ENCODE peak calls at places on chromosomes 11 and 22, in seven cellular contexts. One of them, this sample, is unnamed.

GRCh38 chr11:36452987-36453386 is 57.1 kb downstream of the TRAF6 start:
- DNase-seq in left lung: no peak
- DNase-seq in H7: no peak
- DNase-seq in bronchial epithelial cell: no peak
- DNase-seq in IMR-90: no peak
- DNase-seq in naive thymus-derived CD4-positive, alpha-beta T cell: no peak
- DNase-seq in dorsolateral prefrontal cortex: no peak
- DNase-seq in this sample: peak; percentile 34

GRCh38 chr11:46127150-46127638 is 5.9 kb upstream of the PHF21A start:
- DNase-seq in dorsolateral prefrontal cortex: no peak
- DNase-seq in H7: no peak
- DNase-seq in left lung: no peak
- DNase-seq in naive thymus-derived CD4-positive, alpha-beta T cell: peak; percentile 53
- DNase-seq in bronchial epithelial cell: peak; percentile 83
- DNase-seq in IMR-90: peak; percentile 49
- DNase-seq in this sample: peak; percentile 84

GRCh38 chr22:41919357-41920224 is 4.7 kb upstream of the SHISA8 start:
- DNase-seq in dorsolateral prefrontal cortex: no peak
- DNase-seq in bronchial epithelial cell: no peak
- DNase-seq in naive thymus-derived CD4-positive, alpha-beta T cell: no peak
- DNase-seq in left lung: no peak
- DNase-seq in IMR-90: peak; percentile 11
- DNase-seq in H7: peak; percentile 99
- DNase-seq in this sample: peak; percentile 17

GRCh38 chr22:33544707-33545106 is 375.6 kb downstream of the LARGE1 start:
- DNase-seq in naive thymus-derived CD4-positive, alpha-beta T cell: no peak
- DNase-seq in left lung: no peak
- DNase-seq in IMR-90: peak; percentile 72
- DNase-seq in H7: no peak
- DNase-seq in bronchial epithelial cell: no peak
- DNase-seq in dorsolateral prefrontal cortex: no peak
- DNase-seq in this sample: peak; percentile 28

GRCh38 chr11:94183886-94184264 is 55.2 kb downstream of the PANX1 start:
- DNase-seq in naive thymus-derived CD4-positive, alpha-beta T cell: no peak
- DNase-seq in dorsolateral prefrontal cortex: no peak
- DNase-seq in H7: peak; percentile 50
- DNase-seq in IMR-90: peak; percentile 67
- DNase-seq in left lung: peak; percentile 80
- DNase-seq in bronchial epithelial cell: peak; percentile 66
- DNase-seq in this sample: peak; percentile 58

GRCh38 chr11:33664166-33664565 is 36.5 kb downstream of the C11orf91 start:
- DNase-seq in H7: no peak
- DNase-seq in dorsolateral prefrontal cortex: no peak
- DNase-seq in IMR-90: no peak
- DNase-seq in bronchial epithelial cell: no peak
- DNase-seq in left lung: no peak
- DNase-seq in naive thymus-derived CD4-positive, alpha-beta T cell: no peak
- DNase-seq in this sample: no peak

GRCh38 chr11:62500066-62501035 is 46.3 kb downstream of the AHNAK start:
- DNase-seq in dorsolateral prefrontal cortex: no peak
- DNase-seq in left lung: no peak
- DNase-seq in bronchial epithelial cell: peak; percentile 100
- DNase-seq in H7: peak; percentile 64
- DNase-seq in IMR-90: no peak
- DNase-seq in naive thymus-derived CD4-positive, alpha-beta T cell: no peak
- DNase-seq in this sample: no peak

GRCh38 chr11:103904324-103904667 is 132.1 kb upstream of the DDI1 start:
- DNase-seq in naive thymus-derived CD4-positive, alpha-beta T cell: no peak
- DNase-seq in IMR-90: no peak
- DNase-seq in left lung: no peak
- DNase-seq in bronchial epithelial cell: no peak
- DNase-seq in dorsolateral prefrontal cortex: no peak
- DNase-seq in H7: no peak
- DNase-seq in this sample: no peak

GRCh38 chr11:126165366-126166156 is 45.9 kb downstream of the RPUSD4 start:
- DNase-seq in H7: no peak
- DNase-seq in bronchial epithelial cell: no peak
- DNase-seq in IMR-90: no peak
- DNase-seq in naive thymus-derived CD4-positive, alpha-beta T cell: no peak
- DNase-seq in left lung: no peak
- DNase-seq in dorsolateral prefrontal cortex: no peak
- DNase-seq in this sample: no peak

GRCh38 chr11:76704171-76704948 is 33.8 kb upstream of the LRRC32 start:
- DNase-seq in dorsolateral prefrontal cortex: no peak
- DNase-seq in bronchial epithelial cell: no peak
- DNase-seq in left lung: no peak
- DNase-seq in IMR-90: no peak
- DNase-seq in H7: peak; percentile 87
- DNase-seq in naive thymus-derived CD4-positive, alpha-beta T cell: no peak
- DNase-seq in this sample: no peak

GRCh38 chr22:38653741-38654140 is 2.5 kb downstream of the FAM227A start:
- DNase-seq in IMR-90: no peak
- DNase-seq in H7: no peak
- DNase-seq in naive thymus-derived CD4-positive, alpha-beta T cell: no peak
- DNase-seq in dorsolateral prefrontal cortex: no peak
- DNase-seq in left lung: no peak
- DNase-seq in bronchial epithelial cell: no peak
- DNase-seq in this sample: no peak

GRCh38 chr11:110065189-110065588 is 28.0 kb upstream of the ZC3H12C start:
- DNase-seq in IMR-90: no peak
- DNase-seq in left lung: no peak
- DNase-seq in naive thymus-derived CD4-positive, alpha-beta T cell: no peak
- DNase-seq in bronchial epithelial cell: peak; percentile 86
- DNase-seq in H7: no peak
- DNase-seq in dorsolateral prefrontal cortex: no peak
- DNase-seq in this sample: no peak

GRCh38 chr11:110071197-110071596 is 22.0 kb upstream of the ZC3H12C start:
- DNase-seq in bronchial epithelial cell: no peak
- DNase-seq in IMR-90: no peak
- DNase-seq in dorsolateral prefrontal cortex: no peak
- DNase-seq in H7: no peak
- DNase-seq in naive thymus-derived CD4-positive, alpha-beta T cell: no peak
- DNase-seq in left lung: no peak
- DNase-seq in this sample: no peak

GRCh38 chr11:110070176-110070575 is 23.0 kb upstream of the ZC3H12C start:
- DNase-seq in naive thymus-derived CD4-positive, alpha-beta T cell: no peak
- DNase-seq in dorsolateral prefrontal cortex: no peak
- DNase-seq in IMR-90: no peak
- DNase-seq in H7: no peak
- DNase-seq in bronchial epithelial cell: no peak
- DNase-seq in left lung: no peak
- DNase-seq in this sample: no peak

GRCh38 chr11:110074499-110074898 is 18.7 kb upstream of the ZC3H12C start:
- DNase-seq in dorsolateral prefrontal cortex: no peak
- DNase-seq in naive thymus-derived CD4-positive, alpha-beta T cell: no peak
- DNase-seq in left lung: no peak
- DNase-seq in bronchial epithelial cell: no peak
- DNase-seq in H7: no peak
- DNase-seq in IMR-90: no peak
- DNase-seq in this sample: no peak

GRCh38 chr11:110069158-110069737 is 23.9 kb upstream of the ZC3H12C start:
- DNase-seq in IMR-90: peak; percentile 88
- DNase-seq in bronchial epithelial cell: peak; percentile 97
- DNase-seq in naive thymus-derived CD4-positive, alpha-beta T cell: no peak
- DNase-seq in dorsolateral prefrontal cortex: no peak
- DNase-seq in H7: no peak
- DNase-seq in left lung: no peak
- DNase-seq in this sample: peak; percentile 51
- H3K4me3 ChIP-seq in IMR-90: no peak overlapping the region
- H3K4me3 ChIP-seq in bronchial epithelial cell: no peak overlapping the region
- H3K4me3 ChIP-seq in naive thymus-derived CD4-positive, alpha-beta T cell: no peak overlapping the region
- H3K4me3 ChIP-seq in dorsolateral prefrontal cortex: no peak overlapping the region
- H3K4me3 ChIP-seq in H7: no peak overlapping the region
- H3K4me3 ChIP-seq in left lung: no peak overlapping the region
- H3K4me3 ChIP-seq in this sample: no peak overlapping the region

GRCh38 chr11:133928628-133929059 is 28.1 kb downstream of the IGSF9B start:
- DNase-seq in left lung: peak; percentile 43
- DNase-seq in bronchial epithelial cell: peak; percentile 10
- DNase-seq in naive thymus-derived CD4-positive, alpha-beta T cell: peak; percentile 40
- DNase-seq in IMR-90: no peak
- DNase-seq in dorsolateral prefrontal cortex: no peak
- DNase-seq in H7: no peak
- DNase-seq in this sample: peak; percentile 74
- H3K4me3 ChIP-seq in left lung: no peak overlapping the region
- H3K4me3 ChIP-seq in bronchial epithelial cell: no peak overlapping the region
- H3K4me3 ChIP-seq in naive thymus-derived CD4-positive, alpha-beta T cell: peak overlapping the region; percentile 47
- H3K4me3 ChIP-seq in IMR-90: no peak overlapping the region
- H3K4me3 ChIP-seq in dorsolateral prefrontal cortex: no peak overlapping the region
- H3K4me3 ChIP-seq in H7: no peak overlapping the region
- H3K4me3 ChIP-seq in this sample: no peak overlapping the region

DNA sequence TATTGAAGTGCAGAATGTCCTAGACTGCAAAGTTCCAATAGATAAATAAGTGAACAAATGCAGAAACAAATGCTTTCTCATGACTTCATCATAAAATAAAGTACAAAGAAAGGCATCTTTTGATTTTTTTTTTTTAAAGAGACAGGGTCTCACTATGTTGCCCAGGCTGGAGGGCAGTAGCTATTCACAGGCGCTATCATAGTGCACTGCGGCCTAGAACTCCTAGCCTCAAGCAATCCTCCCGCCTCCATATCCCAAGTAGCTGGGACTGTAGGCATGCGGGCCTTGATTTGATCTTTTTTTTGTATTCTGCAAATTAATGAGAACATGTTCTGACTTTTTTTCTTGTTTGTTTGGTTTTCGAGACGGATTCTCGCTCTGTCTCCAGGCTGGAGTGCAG is 2.4 kb downstream of the ARCN1 start:
- DNase-seq in bronchial epithelial cell: no peak
- DNase-seq in naive thymus-derived CD4-positive, alpha-beta T cell: no peak
- DNase-seq in dorsolateral prefrontal cortex: no peak
- DNase-seq in left lung: no peak
- DNase-seq in IMR-90: no peak
- DNase-seq in H7: no peak
- DNase-seq in this sample: no peak
- H3K4me3 ChIP-seq in bronchial epithelial cell: no peak overlapping the region
- H3K4me3 ChIP-seq in naive thymus-derived CD4-positive, alpha-beta T cell: no peak overlapping the region
- H3K4me3 ChIP-seq in dorsolateral prefrontal cortex: no peak overlapping the region
- H3K4me3 ChIP-seq in left lung: peak overlapping the region; percentile 98
- H3K4me3 ChIP-seq in IMR-90: no peak overlapping the region
- H3K4me3 ChIP-seq in H7: no peak overlapping the region
- H3K4me3 ChIP-seq in this sample: peak overlapping the region; percentile 95

GRCh38 chr22:50250249-50250554 is 863 bp downstream of the HDAC10 start:
- DNase-seq in bronchial epithelial cell: no peak
- DNase-seq in IMR-90: no peak
- DNase-seq in left lung: no peak
- DNase-seq in H7: no peak
- DNase-seq in naive thymus-derived CD4-positive, alpha-beta T cell: no peak
- DNase-seq in dorsolateral prefrontal cortex: no peak
- DNase-seq in this sample: no peak

GRCh38 chr22:50247748-50248147 is 2.9 kb upstream of the TUBGCP6 start:
- DNase-seq in left lung: no peak
- DNase-seq in naive thymus-derived CD4-positive, alpha-beta T cell: no peak
- DNase-seq in H7: peak; percentile 92
- DNase-seq in dorsolateral prefrontal cortex: no peak
- DNase-seq in bronchial epithelial cell: peak; percentile 46
- DNase-seq in IMR-90: peak; percentile 61
- DNase-seq in this sample: peak; percentile 39

GRCh38 chr22:50246242-50247175 is 1.7 kb upstream of the TUBGCP6 start:
- DNase-seq in bronchial epithelial cell: no peak
- DNase-seq in naive thymus-derived CD4-positive, alpha-beta T cell: no peak
- DNase-seq in dorsolateral prefrontal cortex: no peak
- DNase-seq in left lung: no peak
- DNase-seq in H7: peak; percentile 75
- DNase-seq in IMR-90: no peak
- DNase-seq in this sample: no peak

GRCh38 chr22:50249382-50250248 is 1.4 kb downstream of the HDAC10 start:
- DNase-seq in naive thymus-derived CD4-positive, alpha-beta T cell: no peak
- DNase-seq in IMR-90: no peak
- DNase-seq in bronchial epithelial cell: no peak
- DNase-seq in dorsolateral prefrontal cortex: no peak
- DNase-seq in H7: no peak
- DNase-seq in left lung: no peak
- DNase-seq in this sample: no peak

GRCh38 chr22:50248192-50249084 is 2.6 kb downstream of the HDAC10 start:
- DNase-seq in naive thymus-derived CD4-positive, alpha-beta T cell: no peak
- DNase-seq in IMR-90: no peak
- DNase-seq in dorsolateral prefrontal cortex: no peak
- DNase-seq in bronchial epithelial cell: no peak
- DNase-seq in left lung: no peak
- DNase-seq in H7: no peak
- DNase-seq in this sample: no peak
- H3K4me3 ChIP-seq in naive thymus-derived CD4-positive, alpha-beta T cell: no peak overlapping the region
- H3K4me3 ChIP-seq in IMR-90: no peak overlapping the region
- H3K4me3 ChIP-seq in dorsolateral prefrontal cortex: no peak overlapping the region
- H3K4me3 ChIP-seq in bronchial epithelial cell: no peak overlapping the region
- H3K4me3 ChIP-seq in left lung: no peak overlapping the region
- H3K4me3 ChIP-seq in H7: no peak overlapping the region
- H3K4me3 ChIP-seq in this sample: no peak overlapping the region

DNA sequence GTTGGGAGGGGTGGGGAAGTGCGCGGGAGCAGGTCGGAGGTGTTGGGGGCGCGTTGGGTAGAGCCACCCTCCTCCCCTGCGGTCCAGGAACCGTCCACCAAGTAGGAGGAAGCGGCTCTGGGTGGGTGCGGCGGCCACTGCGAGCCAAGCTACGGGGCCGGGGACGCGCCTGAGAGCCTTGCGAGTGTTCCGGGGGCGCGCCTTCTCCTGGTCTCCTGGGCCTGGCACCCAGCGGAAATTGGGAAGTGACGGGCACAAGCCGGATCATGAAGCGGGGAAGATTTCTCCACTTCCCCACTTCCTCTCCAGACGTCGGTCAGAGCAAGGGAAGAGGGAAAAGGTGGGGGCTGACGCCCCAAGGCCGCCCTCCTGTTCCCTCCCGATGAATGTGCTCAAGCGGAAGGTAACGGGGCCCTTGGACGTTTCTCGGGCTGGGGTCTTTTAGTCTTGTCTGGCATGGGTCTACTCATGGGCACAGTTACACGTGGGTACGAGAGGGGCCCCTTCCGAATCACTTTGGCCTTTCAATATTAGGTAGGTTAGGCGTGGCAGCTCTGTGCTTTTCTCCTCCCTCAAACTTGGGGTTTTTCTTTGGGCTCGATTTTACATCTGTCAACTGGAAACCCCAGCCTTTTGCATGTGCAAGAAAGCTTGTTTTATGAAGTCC is 851 bp downstream of the RBM14 start:
- DNase-seq in H7: no peak
- DNase-seq in dorsolateral prefrontal cortex: peak; percentile 40
- DNase-seq in naive thymus-derived CD4-positive, alpha-beta T cell: no peak
- DNase-seq in IMR-90: no peak
- DNase-seq in left lung: peak; percentile 93
- DNase-seq in bronchial epithelial cell: peak; percentile 54
- DNase-seq in this sample: no peak
- H3K4me3 ChIP-seq in H7: peak overlapping the region; percentile 97
- H3K4me3 ChIP-seq in dorsolateral prefrontal cortex: peak overlapping the region; percentile 99
- H3K4me3 ChIP-seq in naive thymus-derived CD4-positive, alpha-beta T cell: peak overlapping the region; percentile 97
- H3K4me3 ChIP-seq in IMR-90: peak overlapping the region; percentile 65
- H3K4me3 ChIP-seq in left lung: peak overlapping the region; percentile 86
- H3K4me3 ChIP-seq in bronchial epithelial cell: peak overlapping the region; percentile 78
- H3K4me3 ChIP-seq in this sample: peak overlapping the region; percentile 81